ENCODE peak calls at places on chromosomes 2 and 18, in seven cellular contexts. D is neural crest cell, G is glutamatergic neuron, O is heart left ventricle, L is spleen, N is heart right ventricle, I is RWPE1. P is an unnamed sample.

GRCh38 chr2:231488331-231488730 is 24.0 kb upstream of the NCL start:
- DNase-seq in I (no peak), O (no peak), N (no peak), G (no peak), L (no peak), D (no peak), P (no peak)

GRCh38 chr2:3476386-3477033 is 42.8 kb downstream of the ADI1 start:
- DNase-seq in I (no peak), N (no peak), O (no peak), D (peak), L (peak), G (no peak), P (no peak)

GRCh38 chr2:17958486-17959092 is 80.1 kb downstream of the KCNS3 start:
- DNase-seq in N (no peak), G (no peak), L (no peak), I (no peak), O (no peak), D (no peak), P (no peak)

GRCh38 chr2:120568975-120569268 is 166.7 kb upstream of the GLI2 start:
- DNase-seq in L (no peak), G (no peak), N (no peak), I (no peak), O (no peak), D (no peak), P (no peak)

GRCh38 chr2:164937864-164938401 is 17.4 kb downstream of the SLC38A11 start:
- DNase-seq in O (no peak), I (no peak), G (no peak), D (no peak), L (no peak), N (no peak), P (no peak)

GRCh38 chr18:59954746-59955145 is 55.0 kb downstream of the PMAIP1 start:
- DNase-seq in D (no peak), I (no peak), N (no peak), O (no peak), G (no peak), L (no peak), P (no peak)

GRCh38 chr18:57846258-57846657 is 43.1 kb upstream of the ATP8B1 start:
- DNase-seq in I (peak), L (no peak), G (no peak), O (no peak), N (no peak), D (no peak), P (no peak)

GRCh38 chr2:46389417-46389916 is 89.9 kb upstream of the TMEM247 start:
- DNase-seq in L (no peak), N (no peak), G (no peak), D (no peak), O (no peak), I (no peak), P (no peak)

GRCh38 chr2:15243762-15244161 is 317.4 kb downstream of the NBAS start:
- DNase-seq in D (no peak), L (no peak), N (no peak), G (no peak), O (no peak), I (peak), P (no peak)

GRCh38 chr2:120390381-120391055 is 44.6 kb downstream of the INHBB start:
- DNase-seq in L (peak), G (no peak), D (no peak), O (no peak), N (no peak), I (no peak), P (no peak)

GRCh38 chr2:17892726-17893534 is 14.5 kb downstream of the KCNS3 start:
- DNase-seq in I (no peak), L (no peak), D (no peak), O (no peak), N (no peak), G (no peak), P (no peak)

GRCh38 chr2:85956647-85957039 is 67.9 kb upstream of the ST3GAL5 start:
- DNase-seq in G (no peak), I (no peak), L (no peak), O (no peak), N (no peak), D (no peak), P (no peak)

GRCh38 chr2:110860620-110861019 is 128.2 kb downstream of the ACOXL start:
- DNase-seq in L (no peak), N (no peak), G (no peak), O (no peak), I (no peak), D (no peak), P (no peak)

GRCh38 chr2:154329510-154329909 is 369.0 kb upstream of the KCNJ3 start:
- DNase-seq in D (no peak), L (no peak), I (no peak), G (no peak), N (no peak), O (no peak), P (no peak)

GRCh38 chr2:202033317-202034248 is at the start of gene FZD7:
- DNase-seq in G (peak), I (peak), O (peak), N (peak), D (peak), L (peak), P (peak)
- TF ChIP-seq CTCF in G (no peak), I (no peak), O (no peak), N (no peak), D (peak), L (peak), P (peak)

DNA sequence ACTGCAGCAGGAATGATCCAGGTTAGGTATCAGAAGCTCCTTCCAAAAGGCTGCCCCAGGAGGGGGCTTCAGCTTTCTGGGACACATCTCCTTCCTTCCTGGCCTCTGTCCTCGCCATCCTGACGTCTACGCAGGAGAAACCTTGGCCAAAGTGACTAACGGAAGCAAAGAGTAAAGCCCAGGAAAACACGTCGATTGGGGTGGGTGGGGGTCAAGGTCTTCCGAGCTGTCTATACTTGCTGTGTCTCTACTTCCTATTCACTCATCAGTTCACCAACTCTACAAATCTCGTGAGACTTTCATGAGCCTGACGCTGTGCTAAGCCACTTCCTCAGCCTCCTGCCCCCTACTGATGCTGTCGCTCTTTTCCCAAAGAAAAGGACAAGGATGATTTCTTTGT is 212.6 kb downstream of the TNS1 start:
- DNase-seq in N (no peak), G (no peak), O (peak), I (no peak), L (peak), D (no peak), P (peak)
- TF ChIP-seq CTCF in N (no peak), G (no peak), O (no peak), I (no peak), L (no peak), D (no peak), P (no peak)

GRCh38 chr18:47215554-47216138 is 35.8 kb downstream of the SKOR2 start:
- DNase-seq in D (peak), I (peak), G (no peak), N (no peak), O (no peak), L (no peak), P (no peak)
- TF ChIP-seq CTCF in D (peak), I (peak), G (peak), N (peak), O (peak), L (peak), P (peak)

GRCh38 chr2:119158563-119159347 is at the start of gene C1QL2:
- DNase-seq in O (no peak), L (no peak), N (no peak), D (peak), G (peak), I (no peak), P (no peak)
- TF ChIP-seq CTCF in O (no peak), L (no peak), N (peak), D (peak), G (no peak), I (no peak), P (no peak)

DNA sequence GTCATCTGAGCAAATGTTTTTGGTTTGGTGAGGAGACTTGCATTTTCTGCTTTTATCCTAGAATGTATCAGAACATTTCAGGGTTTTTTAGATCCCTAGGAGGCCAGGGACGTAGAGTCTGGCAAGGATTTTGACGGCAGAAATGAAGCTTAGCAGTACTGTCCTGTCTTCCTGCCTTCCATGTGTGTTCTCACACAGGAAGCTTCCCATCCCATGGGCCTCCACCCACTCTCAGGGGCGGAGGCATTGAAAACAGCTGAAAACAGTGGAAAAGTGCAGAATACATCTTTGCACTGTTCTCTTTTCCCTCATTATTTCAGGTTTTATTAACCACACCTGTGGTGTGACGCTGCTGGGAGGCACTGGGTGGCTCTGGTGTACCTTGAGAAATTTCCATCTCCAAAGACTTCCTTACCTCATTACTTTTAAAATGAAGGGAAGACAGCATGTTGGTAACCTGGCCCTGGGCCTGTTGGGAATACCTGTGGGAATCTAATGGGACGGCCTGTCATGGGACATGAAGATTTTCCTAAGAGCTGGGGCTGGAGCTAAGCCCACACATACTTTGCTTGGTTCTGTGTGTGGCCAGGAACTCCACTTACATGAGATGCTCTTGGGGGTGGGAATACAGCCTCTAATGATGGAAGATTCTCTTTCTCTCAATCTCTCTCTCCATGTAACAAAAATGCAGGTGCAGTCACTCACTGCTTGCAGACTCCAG is 20.5 kb downstream of the PCARE start:
- DNase-seq in D (no peak), N (no peak), I (peak), O (no peak), L (no peak), G (no peak), P (no peak)
- TF ChIP-seq CTCF in D (peak), N (no peak), I (no peak), O (no peak), L (no peak), G (no peak), P (no peak)

DNA sequence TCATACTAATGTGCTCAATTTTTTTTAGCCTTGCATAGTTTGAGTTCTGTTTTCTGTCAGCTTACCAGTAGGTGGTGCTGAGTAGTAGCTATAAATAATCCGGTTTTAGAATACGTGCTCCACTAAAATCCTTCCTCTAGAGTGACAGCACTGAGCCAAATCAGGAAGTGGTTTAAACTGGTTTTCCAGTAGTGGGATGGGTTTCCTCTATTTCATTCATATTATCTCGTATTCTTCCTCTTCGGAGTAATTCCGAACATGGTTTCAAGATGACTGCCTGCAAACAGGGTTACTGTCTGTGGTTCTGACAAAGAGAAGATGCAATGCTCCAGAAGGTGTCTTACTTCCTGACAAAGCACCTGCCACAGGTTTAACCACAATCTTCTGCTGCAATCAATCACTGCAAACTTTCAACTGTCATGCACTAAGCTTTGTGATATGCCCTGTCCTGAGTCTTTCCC is 496.9 kb upstream of the VRK2 start:
- DNase-seq in D (no peak), L (no peak), O (no peak), N (no peak), G (no peak), I (no peak), P (no peak)
- TF ChIP-seq CTCF in D (peak), L (no peak), O (no peak), N (peak), G (peak), I (no peak), P (no peak)

DNA sequence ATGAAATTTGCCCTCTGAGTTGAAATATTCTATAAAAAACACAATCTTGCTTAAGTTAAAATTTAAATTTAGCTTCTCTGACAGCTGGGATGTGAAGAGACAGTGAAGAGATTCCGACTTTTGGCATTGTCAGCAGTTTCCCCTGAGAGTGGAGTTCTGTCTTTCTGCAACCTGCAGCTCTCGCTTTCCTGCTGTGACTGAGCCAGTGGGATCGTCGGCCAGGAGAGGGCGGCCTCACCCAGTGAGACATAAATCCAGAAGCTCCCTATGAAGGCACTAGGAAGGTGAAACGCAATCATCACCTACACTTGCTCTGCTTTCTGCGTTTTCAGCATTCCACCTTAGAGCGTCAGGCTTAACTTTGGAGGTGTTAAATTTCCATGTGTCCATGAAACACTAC is 75.4 kb upstream of the HNMT start:
- DNase-seq in O (no peak), D (peak), L (no peak), G (peak), N (peak), I (peak), P (no peak)
- TF ChIP-seq CTCF in O (no peak), D (peak), L (no peak), G (peak), N (peak), I (peak), P (no peak)

GRCh38 chr2:9422321-9423099 is 818 bp downstream of the ITGB1BP1 start:
- DNase-seq in N (peak), D (no peak), O (peak), L (peak), I (peak), G (no peak), P (peak)
- TF ChIP-seq CTCF in N (no peak), D (no peak), O (no peak), L (no peak), I (no peak), G (no peak), P (no peak)

P was measured in uterus.